ENCODE peak calls at places on chromosomes 5 and 9, in eight cellular contexts. A is left ventricle myocardium inferior, L is AG04450, Z is mesothelial cell of epicardium, M is A549, W is H9, N is spleen, G is HCT116. B is an unnamed sample.

GRCh38 chr9:129497064-129497836 is 123.7 kb downstream of the C9orf50 start:
- DNase-seq in A (peak; percentile 47), L (no peak), Z (no peak), M (no peak), W (peak; percentile 85), N (no peak), G (no peak), B (no peak)

GRCh38 chr5:142827934-142828576 is 57.9 kb downstream of the ARHGAP26 start:
- DNase-seq in A (no peak), L (no peak), Z (no peak), M (no peak), W (no peak), N (no peak), G (no peak), B (no peak)

GRCh38 chr5:176736271-176736965 is 73.9 kb upstream of the UNC5A start:
- DNase-seq in A (no peak), L (no peak), Z (peak; percentile 22), M (no peak), W (peak; percentile 10), N (peak; percentile 27), G (no peak), B (no peak)

GRCh38 chr5:127492854-127493738 is 24.3 kb upstream of the PRRC1 start:
- DNase-seq in A (no peak), L (no peak), Z (no peak), M (peak; percentile 52), W (no peak), N (no peak), G (peak; percentile 54), B (no peak)

GRCh38 chr9:124389146-124389939 is 25.9 kb downstream of the PSMB7 start:
- DNase-seq in A (no peak), L (no peak), Z (no peak), M (no peak), W (no peak), N (no peak), G (no peak), B (no peak)

GRCh38 chr5:765948-766631 is 18.4 kb downstream of the ZDHHC11B start:
- DNase-seq in A (no peak), L (no peak), Z (no peak), M (no peak), W (no peak), N (no peak), G (no peak), B (no peak)

GRCh38 chr9:137234055-137234697 is 3.5 kb downstream of the SLC34A3 start:
- DNase-seq in A (no peak), L (no peak), Z (no peak), M (no peak), W (no peak), N (no peak), G (no peak), B (no peak)

GRCh38 chr5:179146277-179146676 is 86.1 kb downstream of the ZNF354C start:
- DNase-seq in A (no peak), L (no peak), Z (no peak), M (no peak), W (no peak), N (peak; percentile 50), G (no peak), B (no peak)

GRCh38 chr9:33159760-33160127 is 7.4 kb downstream of the B4GALT1 start:
- DNase-seq in A (peak; percentile 58), L (no peak), Z (no peak), M (peak; percentile 66), W (no peak), N (peak; percentile 85), G (no peak), B (no peak)

DNA sequence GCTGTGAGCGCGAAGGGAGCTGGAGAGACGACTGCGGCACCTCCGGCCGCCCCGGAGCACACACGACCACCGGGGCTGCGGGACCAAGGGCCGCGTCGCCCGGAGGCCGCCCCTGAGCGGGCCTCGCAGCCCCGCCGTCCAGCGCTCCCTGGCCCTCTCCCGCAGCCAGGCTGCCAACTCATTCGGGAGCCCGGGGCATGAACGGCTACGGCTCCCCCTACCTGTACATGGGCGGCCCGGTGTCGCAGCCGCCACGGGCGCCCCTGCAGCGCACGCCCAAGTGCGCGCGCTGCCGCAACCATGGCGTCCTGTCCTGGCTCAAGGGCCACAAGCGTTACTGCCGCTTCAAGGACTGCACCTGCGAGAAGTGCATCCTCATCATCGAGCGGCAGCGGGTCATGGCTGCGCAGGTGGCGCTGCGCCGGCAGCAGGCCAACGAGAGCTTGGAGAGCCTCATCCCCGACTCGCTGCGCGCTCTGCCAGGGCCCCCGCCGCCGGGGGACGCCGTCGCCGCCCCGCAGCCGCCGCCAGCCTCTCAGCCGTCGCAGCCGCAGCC is 428 bp downstream of the DMRT3 start:
- DNase-seq in A (no peak), L (no peak), Z (peak; percentile 65), M (peak; percentile 37), W (peak; percentile 70), N (no peak), G (no peak), B (peak; percentile 14)
- TF ChIP-seq CTCF in A (no peak), L (no peak), Z (no peak), M (peak; percentile 16), W (no peak), N (no peak), G (no peak), B (no peak)

GRCh38 chr9:103399535-103399934 is 404.4 kb downstream of the CYLC2 start:
- DNase-seq in A (no peak), L (no peak), Z (no peak), M (no peak), W (no peak), N (no peak), G (no peak), B (no peak)

GRCh38 chr9:103397868-103398600 is 402.9 kb downstream of the CYLC2 start:
- DNase-seq in A (no peak), L (no peak), Z (peak; percentile 46), M (peak; percentile 66), W (peak; percentile 69), N (no peak), G (peak; percentile 7), B (no peak)
- TF ChIP-seq CTCF in A (peak; percentile 67), L (peak; percentile 17), Z (peak; percentile 69), M (peak; percentile 43), W (peak; percentile 75), N (peak; percentile 40), G (no peak), B (peak; percentile 50)

GRCh38 chr9:5845147-5845531 is 12.2 kb upstream of the ERMP1 start:
- DNase-seq in A (no peak), L (no peak), Z (no peak), M (no peak), W (no peak), N (no peak), G (no peak), B (no peak)

GRCh38 chr9:5848372-5848882 is 15.5 kb upstream of the ERMP1 start:
- DNase-seq in A (no peak), L (no peak), Z (no peak), M (no peak), W (no peak), N (no peak), G (no peak), B (no peak)

GRCh38 chr9:5843450-5844249 is 10.7 kb upstream of the ERMP1 start:
- DNase-seq in A (no peak), L (no peak), Z (no peak), M (peak; percentile 81), W (no peak), N (no peak), G (no peak), B (peak; percentile 31)

GRCh38 chr9:5846080-5846479 is 13.2 kb upstream of the ERMP1 start:
- DNase-seq in A (no peak), L (no peak), Z (no peak), M (no peak), W (no peak), N (no peak), G (no peak), B (no peak)

GRCh38 chr9:5846501-5846921 is 13.6 kb upstream of the ERMP1 start:
- DNase-seq in A (no peak), L (no peak), Z (no peak), M (no peak), W (no peak), N (no peak), G (no peak), B (no peak)
- TF ChIP-seq CTCF in A (no peak), L (no peak), Z (no peak), M (no peak), W (no peak), N (no peak), G (no peak), B (no peak)

DNA sequence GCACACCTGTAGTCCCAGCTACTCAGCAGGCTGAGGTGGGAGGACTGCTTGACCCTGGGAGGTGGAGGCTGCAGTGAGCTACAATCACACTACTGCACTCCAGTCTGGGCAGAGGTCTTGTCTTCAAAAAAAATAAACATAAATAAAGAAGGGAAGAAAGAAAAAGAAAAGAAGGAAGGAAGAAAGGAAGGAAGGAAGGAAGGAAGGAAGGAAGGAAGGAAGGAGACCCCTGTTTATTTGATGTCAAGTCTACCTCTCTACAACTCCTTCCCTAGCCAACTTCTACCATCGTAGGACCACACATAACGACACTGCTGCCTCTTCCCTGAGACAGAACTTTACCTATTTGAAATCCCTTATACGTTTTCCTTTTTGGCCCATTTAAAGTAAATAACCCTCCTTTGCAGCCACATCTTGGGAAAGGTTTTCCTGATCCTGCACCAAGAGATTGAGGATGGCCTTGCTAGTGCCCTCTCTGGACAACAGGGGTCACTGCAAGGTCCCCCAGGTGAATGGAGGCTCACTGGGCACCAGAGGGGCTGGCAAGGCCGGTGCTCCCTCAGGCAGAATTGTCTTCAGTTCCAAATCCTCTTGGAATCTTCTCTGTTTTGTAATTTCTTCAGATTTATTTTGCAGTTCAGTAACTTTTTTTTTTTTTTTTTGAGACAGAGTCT is 10.5 kb downstream of the RPS14 start:
- DNase-seq in A (no peak), L (no peak), Z (no peak), M (peak; percentile 68), W (peak; percentile 79), N (no peak), G (no peak), B (peak; percentile 39)
- TF ChIP-seq CTCF in A (peak; percentile 60), L (peak; percentile 57), Z (no peak), M (peak; percentile 49), W (peak; percentile 81), N (peak; percentile 58), G (peak; percentile 32), B (no peak)

DNA sequence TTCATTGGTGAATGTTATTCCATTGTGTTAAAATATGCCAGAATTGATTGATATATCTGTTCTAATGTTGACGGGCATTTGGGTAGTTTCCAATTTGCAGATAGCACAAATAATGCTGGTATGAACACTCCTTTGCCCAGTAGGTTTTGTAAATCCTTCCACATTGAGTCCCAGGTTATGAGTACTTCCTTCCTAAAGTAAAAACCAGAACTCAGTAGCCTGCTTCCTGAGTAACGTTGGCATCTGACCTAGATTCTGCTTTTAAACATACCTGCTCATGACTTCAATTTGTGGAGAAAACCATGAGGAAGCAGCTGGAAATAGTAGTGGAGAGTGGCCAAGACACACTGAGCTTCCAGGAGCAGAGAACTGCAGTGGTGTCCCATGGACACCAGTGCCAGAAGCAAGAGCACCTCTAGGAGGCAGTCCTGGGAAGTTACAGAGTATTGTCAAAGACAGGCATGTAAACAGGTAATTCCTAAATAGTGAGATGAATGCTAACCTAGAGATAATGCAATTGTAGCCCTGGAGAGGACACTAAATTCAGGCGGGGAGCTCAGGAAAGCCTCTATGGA is 24.3 kb upstream of the RASGRF2 start:
- DNase-seq in A (no peak), L (no peak), Z (no peak), M (no peak), W (peak; percentile 62), N (no peak), G (no peak), B (no peak)
- TF ChIP-seq CTCF in A (no peak), L (no peak), Z (no peak), M (no peak), W (peak; percentile 65), N (no peak), G (peak; percentile 22), B (no peak)

B was measured in endothelial cell.